ENCODE peak calls at places on chromosome 13, in four cellular contexts. Q, D, J and P are unnamed samples.

GRCh38 chr13:38421590-38422560 is 72.2 kb downstream of the UFM1 start:
- DNase-seq in J (no peak), Q (no peak), D (no peak), P (no peak)

GRCh38 chr13:41007359-41008118 is 11.6 kb downstream of the ELF1 start:
- DNase-seq in D (no peak), J (no peak), Q (no peak), P (no peak)

GRCh38 chr13:91312324-91312723 is 35.2 kb upstream of the MIR17HG start:
- DNase-seq in Q (no peak), J (no peak), D (no peak), P (no peak)

GRCh38 chr13:31987071-31987470 is 44.5 kb upstream of the FRY start:
- DNase-seq in D (no peak), J (no peak), Q (no peak), P (no peak)

GRCh38 chr13:77874406-77874805 is 44.2 kb downstream of the EDNRB start:
- DNase-seq in J (no peak), D (no peak), Q (no peak), P (no peak)

GRCh38 chr13:44573790-44574465 is 2.2 kb downstream of the TSC22D1 start:
- DNase-seq in Q (peak; percentile 55), D (no peak), J (no peak), P (no peak)

GRCh38 chr13:64441740-64442139 is 2788.4 kb downstream of the PCDH9 start:
- DNase-seq in D (no peak), J (no peak), Q (no peak), P (no peak)

GRCh38 chr13:61128850-61129645 is 286.6 kb downstream of the PCDH20 start:
- DNase-seq in Q (no peak), J (no peak), D (no peak), P (no peak)

GRCh38 chr13:33207616-33207964 is 78.0 kb downstream of the STARD13 start:
- DNase-seq in Q (no peak), J (no peak), D (no peak), P (no peak)

GRCh38 chr13:102978168-102978567 is 88.0 kb downstream of the SLC10A2 start:
- DNase-seq in J (no peak), Q (no peak), D (no peak), P (no peak)

GRCh38 chr13:30421093-30422055 is 919 bp upstream of the UBE2L5 start:
- DNase-seq in Q (peak; percentile 80), J (peak; percentile 89), D (peak; percentile 93), P (peak; percentile 77)

DNA sequence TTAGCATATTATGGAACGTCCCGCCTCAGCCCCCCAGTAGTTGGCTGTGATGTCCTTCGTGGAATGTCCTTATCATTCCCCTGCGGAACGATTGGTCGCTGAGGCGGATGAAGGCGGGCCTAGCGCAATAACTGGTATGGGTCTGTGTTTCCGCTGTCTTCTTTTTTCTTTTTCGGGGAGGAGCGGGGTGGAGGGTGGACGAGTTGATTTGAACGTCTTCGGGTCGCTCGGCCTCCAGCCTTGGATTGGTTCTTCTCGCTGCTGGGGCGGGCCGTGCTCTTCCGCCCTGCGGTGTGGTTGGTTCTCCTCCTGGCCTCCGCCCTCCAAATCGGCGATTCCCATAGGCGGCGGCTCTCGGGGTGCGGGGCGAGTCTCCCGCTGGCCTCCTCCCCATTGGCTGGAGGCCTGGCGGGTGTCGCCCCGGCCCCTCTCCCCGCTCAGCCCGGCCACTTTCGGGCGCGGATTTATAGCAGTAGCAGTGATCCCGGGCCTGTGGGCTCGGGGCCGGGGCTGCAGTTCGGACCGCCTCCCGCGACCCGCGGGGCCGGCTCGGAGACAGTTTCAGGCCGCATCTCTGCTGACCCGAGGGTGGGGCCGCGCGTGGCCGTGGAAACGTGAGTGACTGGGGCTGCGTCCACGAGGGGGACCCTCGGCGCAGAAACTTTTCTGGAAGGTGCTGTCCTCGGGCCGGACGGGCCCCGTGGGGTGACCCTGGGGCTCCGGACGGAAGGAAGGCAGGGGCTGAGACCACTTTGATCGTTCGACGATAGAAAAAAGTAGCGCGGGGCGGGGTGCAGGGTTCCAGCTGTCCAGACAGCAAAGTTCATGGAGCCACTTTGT is 2.1 kb downstream of the ING1 start:
- DNase-seq in J (peak; percentile 99), Q (peak; percentile 98), D (peak; percentile 97), P (peak; percentile 99)
- TF ChIP-seq POLR2A in J (peak; percentile 80), Q (peak; percentile 74), D (peak; percentile 91), P (peak; percentile 60)

GRCh38 chr13:108269601-108270328 is at the start of gene TNFSF13B:
- DNase-seq in D (no peak), J (peak; percentile 45), Q (peak; percentile 4), P (no peak)
- H3K4me1 ChIP-seq in D (no peaks in the 10 kb centered on the region), J (peaks cover 11% of the 10 kb centered on the region), Q (peaks cover 4% of the 10 kb centered on the region), P (no peaks in the 10 kb centered on the region)

GRCh38 chr13:50123002-50123401 is 107.8 kb downstream of the KCNRG start:
- DNase-seq in J (no peak), Q (no peak), D (no peak), P (no peak)
- TF ChIP-seq POLR2A in J (no peak), Q (no peak), D (no peak), P (no peak)

GRCh38 chr13:112703449-112703848 is 13.6 kb downstream of the ATP11A start:
- DNase-seq in D (no peak), J (no peak), Q (no peak), P (no peak)

GRCh38 chr13:112703935-112704633 is 14.2 kb downstream of the ATP11A start:
- DNase-seq in D (no peak), J (peak; percentile 12), Q (no peak), P (no peak)

GRCh38 chr13:112705286-112705685 is 15.4 kb downstream of the ATP11A start:
- DNase-seq in D (no peak), J (peak; percentile 13), Q (no peak), P (no peak)

GRCh38 chr13:112702983-112703379 is 13.1 kb downstream of the ATP11A start:
- DNase-seq in J (no peak), Q (no peak), D (no peak), P (no peak)

DNA sequence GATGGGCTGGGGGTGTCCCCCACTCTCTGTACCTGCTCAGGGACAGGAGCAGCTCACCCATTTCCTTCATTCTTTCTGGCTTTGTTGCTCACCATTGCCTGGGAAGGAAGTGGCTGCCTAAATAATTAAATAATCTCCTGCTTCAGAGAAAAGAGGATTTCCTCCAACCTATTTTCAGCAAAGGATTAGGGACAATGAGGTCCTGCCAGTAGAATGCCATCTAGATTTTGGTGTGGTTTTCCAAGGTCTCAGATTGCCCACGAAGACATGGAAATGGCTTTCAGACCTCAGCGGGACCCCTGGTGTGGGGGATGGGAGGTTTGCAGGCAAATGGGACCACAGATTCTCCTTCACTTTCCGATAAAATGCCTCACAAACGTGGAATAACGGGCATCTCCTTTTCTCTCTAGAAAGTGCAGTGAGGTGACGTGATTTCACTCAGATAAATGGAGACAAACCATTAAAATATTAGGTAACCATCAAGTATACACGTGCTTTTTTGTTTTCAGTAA is 14.9 kb downstream of the ATP11A start:
- DNase-seq in J (peak; percentile 8), D (no peak), Q (no peak), P (no peak)
- H3K4me1 ChIP-seq in J (peaks cover 67% of the 10 kb centered on the region), D (peaks cover 6% of the 10 kb centered on the region), Q (no peaks in the 10 kb centered on the region), P (no peaks in the 10 kb centered on the region)